ENCODE peak calls at places on chromosomes 12 and 14, in four cellular contexts. Q is psoas muscle, N is mesenchymal stem cell, L is SJCRH30. G is an unnamed sample.
A peak's percentile ranks its signal among the peaks of the same experiment; 100 is the strongest.

GRCh38 chr12:96719671-96720362 is 187.2 kb upstream of the NEDD1 start:
- DNase-seq in Q (no peak), N (peak; percentile 45), L (no peak), G (no peak)

GRCh38 chr14:99757331-99758070 is 35.7 kb upstream of the EML1 start:
- DNase-seq in Q (no peak), N (peak; percentile 96), L (no peak), G (no peak)

GRCh38 chr12:93979189-93979588 is 169.2 kb upstream of the PLXNC1 start:
- DNase-seq in Q (no peak), N (no peak), L (no peak), G (no peak)

GRCh38 chr12:99131761-99132199 is 486.7 kb downstream of the APAF1 start:
- DNase-seq in Q (peak; percentile 61), N (no peak), L (peak; percentile 13), G (no peak)

GRCh38 chr12:91989143-91989542 is 156.5 kb downstream of the BTG1 start:
- DNase-seq in Q (no peak), N (no peak), L (no peak), G (no peak)

GRCh38 chr14:79961197-79961596 is 250.1 kb downstream of the DIO2 start:
- DNase-seq in Q (no peak), N (no peak), L (no peak), G (no peak)

GRCh38 chr14:76926521-76927251 is 100.5 kb downstream of the LRRC74A start:
- DNase-seq in Q (peak; percentile 76), N (peak; percentile 74), L (peak; percentile 40), G (peak; percentile 40)

GRCh38 chr14:99412122-99413061 is 68.3 kb downstream of the SETD3 start:
- DNase-seq in Q (no peak), N (peak; percentile 31), L (no peak), G (no peak)

GRCh38 chr12:19507823-19508222 is 68.5 kb downstream of the AEBP2 start:
- DNase-seq in Q (no peak), N (peak; percentile 20), L (no peak), G (no peak)

GRCh38 chr12:24482882-24483604 is 465.9 kb downstream of the BCAT1 start:
- DNase-seq in Q (no peak), N (no peak), L (no peak), G (no peak)

GRCh38 chr14:105060751-105061427 is 4.3 kb downstream of the GPR132 start:
- DNase-seq in Q (peak; percentile 71), N (no peak), L (peak; percentile 82), G (no peak)

GRCh38 chr14:46136456-46136855 is 515.1 kb downstream of the RPL10L start:
- DNase-seq in Q (no peak), N (peak; percentile 9), L (no peak), G (no peak)

GRCh38 chr12:132094269-132094891 is 49.7 kb downstream of the DDX51 start:
- DNase-seq in Q (no peak), N (no peak), L (no peak), G (no peak)

GRCh38 chr12:26369588-26369987 is 174.2 kb downstream of the SSPN start:
- DNase-seq in Q (no peak), N (peak; percentile 88), L (peak; percentile 68), G (no peak)

GRCh38 chr12:49932746-49933145 is 17.8 kb upstream of the AQP2 start:
- DNase-seq in Q (no peak), N (no peak), L (no peak), G (no peak)

GRCh38 chr12:96121271-96121711 is 72.9 kb upstream of the ELK3 start:
- DNase-seq in Q (no peak), N (peak; percentile 43), L (peak; percentile 84), G (no peak)

GRCh38 chr12:86914716-86915115 is 658.5 kb upstream of the MGAT4C start:
- DNase-seq in Q (no peak), N (peak; percentile 62), L (no peak), G (no peak)

GRCh38 chr14:104383931-104384775 is 195.4 kb upstream of the C14orf180 start:
- DNase-seq in Q (peak; percentile 44), N (no peak), L (peak; percentile 50), G (peak; percentile 1)

GRCh38 chr12:108119126-108119973 is 9.7 kb upstream of the WSCD2 start:
- DNase-seq in Q (no peak), N (no peak), L (no peak), G (no peak)

GRCh38 chr12:101826766-101827368 is 3.9 kb downstream of the GNPTAB start:
- DNase-seq in Q (no peak), N (peak; percentile 15), L (no peak), G (no peak)

GRCh38 chr12:57904848-57905811 is 36.2 kb upstream of the ATP23 start:
- DNase-seq in Q (peak; percentile 90), N (peak; percentile 89), L (peak; percentile 100), G (peak; percentile 82)

DNA sequence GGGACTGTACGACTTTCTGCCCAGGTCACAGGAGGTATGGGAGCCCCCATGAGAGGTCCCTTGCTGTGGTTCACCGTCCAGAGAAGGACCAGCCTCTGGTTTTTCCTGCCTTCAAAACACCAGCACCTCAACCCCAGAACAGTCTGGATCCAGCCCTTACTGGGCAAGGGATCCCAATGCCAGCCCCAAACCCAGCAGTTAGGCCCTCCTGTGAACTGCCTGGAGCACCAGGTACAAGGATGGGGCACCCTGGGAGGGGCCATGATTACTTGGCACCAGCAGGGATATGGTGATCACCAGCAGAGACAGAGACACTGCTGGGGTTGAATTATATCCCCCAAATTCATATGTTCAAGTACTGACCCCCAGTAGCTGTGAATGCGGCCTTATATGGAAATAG is 20.0 kb downstream of the ANHX start:
- DNase-seq in Q (no peak), N (no peak), L (no peak), G (no peak)
- H3K9me3 ChIP-seq in Q (peaks cover 56% of the 10 kb centered on the region), N (peaks cover 92% of the 10 kb centered on the region), L (no peaks in the 10 kb centered on the region), G (peaks cover 18% of the 10 kb centered on the region)

DNA sequence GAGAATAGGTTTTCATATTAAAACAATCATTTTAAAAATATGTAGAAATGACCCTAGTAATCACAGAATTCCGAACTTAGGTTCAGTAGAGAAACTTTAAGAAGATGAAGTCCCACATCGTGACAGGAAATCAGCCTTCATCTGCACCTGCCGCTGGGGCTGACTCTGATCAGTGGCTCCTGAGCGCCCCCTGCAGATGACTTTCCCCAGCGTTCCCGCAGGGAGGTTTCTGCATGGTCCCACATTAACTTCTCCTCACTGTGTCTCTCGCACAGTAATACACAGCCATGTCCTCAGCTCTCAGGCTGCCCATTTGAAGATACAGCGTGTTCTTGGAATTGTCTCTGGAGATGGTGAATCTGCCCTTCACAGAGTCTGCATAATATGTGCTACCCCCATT is 1131.1 kb downstream of the TMEM121 start:
- DNase-seq in Q (no peak), N (no peak), L (no peak), G (peak; percentile 12)
- H3K9me3 ChIP-seq in Q (no peaks in the 10 kb centered on the region), N (no peaks in the 10 kb centered on the region), L (no peaks in the 10 kb centered on the region), G (no peaks in the 10 kb centered on the region)

DNA sequence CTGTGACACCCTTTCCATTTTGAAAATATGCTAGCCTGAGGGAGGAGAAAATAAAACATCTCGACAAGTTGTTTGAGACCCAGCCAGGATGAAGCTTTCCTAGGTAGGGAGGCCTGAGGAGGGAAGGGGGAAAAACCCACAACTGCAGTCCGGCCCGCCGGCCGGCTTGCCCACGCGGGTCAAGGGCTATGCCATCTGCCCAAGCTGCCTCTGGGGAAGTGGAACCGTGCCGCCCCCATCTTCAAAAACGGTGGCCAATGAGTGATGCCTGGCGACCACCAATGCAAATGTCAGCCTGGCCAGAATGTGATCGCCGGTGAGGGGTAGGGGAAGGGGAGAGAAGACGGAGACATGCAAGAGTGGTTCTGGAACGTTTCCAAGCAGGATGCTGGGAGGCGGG is 263.5 kb upstream of the ALG10B start:
- DNase-seq in Q (no peak), N (no peak), L (no peak), G (no peak)
- H3K9me3 ChIP-seq in Q (no peaks in the 10 kb centered on the region), N (peaks cover 19% of the 10 kb centered on the region), L (no peaks in the 10 kb centered on the region), G (no peaks in the 10 kb centered on the region)

DNA sequence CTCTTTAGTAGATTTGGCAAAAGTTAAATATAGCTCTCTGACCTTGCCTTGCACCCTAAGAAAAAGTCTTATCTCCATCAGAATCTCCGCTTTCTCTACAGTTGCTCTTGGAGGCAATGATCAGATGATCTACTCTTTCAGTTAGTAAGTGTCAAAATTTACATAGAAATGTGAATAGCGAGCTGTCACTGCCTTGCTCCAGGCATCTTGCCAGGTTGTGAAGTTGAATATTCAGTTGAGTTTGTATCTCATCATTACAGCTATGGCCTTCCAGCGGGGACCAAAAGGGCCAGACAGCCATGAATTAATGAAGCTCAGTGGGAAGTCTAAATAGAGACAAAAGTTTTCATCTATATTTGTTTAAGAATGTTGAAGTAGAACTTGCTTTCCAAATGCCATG is 387.7 kb downstream of the FLRT2 start:
- DNase-seq in Q (no peak), N (no peak), L (no peak), G (no peak)
- H3K9me3 ChIP-seq in Q (no peaks in the 10 kb centered on the region), N (no peaks in the 10 kb centered on the region), L (no peaks in the 10 kb centered on the region), G (no peaks in the 10 kb centered on the region)

GRCh38 chr14:83988274-83988673 is 1541.7 kb upstream of the FLRT2 start:
- DNase-seq in Q (no peak), N (peak; percentile 36), L (no peak), G (no peak)

GRCh38 chr14:83991666-83992065 is 1538.3 kb upstream of the FLRT2 start:
- DNase-seq in Q (no peak), N (no peak), L (no peak), G (no peak)

GRCh38 chr14:83992857-83993256 is 1537.1 kb upstream of the FLRT2 start:
- DNase-seq in Q (no peak), N (peak; percentile 72), L (no peak), G (no peak)

GRCh38 chr14:83993545-83993944 is 1536.4 kb upstream of the FLRT2 start:
- DNase-seq in Q (no peak), N (no peak), L (no peak), G (no peak)

DNA sequence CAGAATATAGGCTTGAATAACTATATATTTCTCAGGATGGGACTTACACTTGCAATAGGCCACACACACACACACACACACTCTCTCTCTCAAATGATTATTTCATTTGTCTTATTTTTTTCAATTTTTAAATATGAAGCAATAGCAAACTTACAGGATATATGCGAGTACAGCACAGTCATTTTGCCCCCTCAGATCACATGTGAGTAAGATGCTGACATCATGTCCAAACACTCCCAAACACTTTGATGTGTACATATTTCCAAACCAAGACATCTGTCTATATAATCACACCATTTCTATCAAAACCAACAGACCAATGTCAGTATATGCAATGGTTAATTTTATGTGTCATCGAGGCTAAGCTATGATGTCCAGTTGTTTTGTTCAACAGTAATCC is 1535.9 kb upstream of the FLRT2 start:
- DNase-seq in Q (no peak), N (peak; percentile 32), L (no peak), G (no peak)
- H3K9me3 ChIP-seq in Q (no peaks in the 10 kb centered on the region), N (no peaks in the 10 kb centered on the region), L (no peaks in the 10 kb centered on the region), G (no peaks in the 10 kb centered on the region)

GRCh38 chr12:47993491-47993890 is 10.8 kb downstream of the COL2A1 start:
- DNase-seq in Q (no peak), N (no peak), L (no peak), G (no peak)

GRCh38 chr12:47992776-47993175 is 11.5 kb downstream of the COL2A1 start:
- DNase-seq in Q (no peak), N (no peak), L (no peak), G (no peak)

GRCh38 chr12:47999816-48000215 is 4.5 kb downstream of the COL2A1 start:
- DNase-seq in Q (no peak), N (no peak), L (no peak), G (no peak)

GRCh38 chr12:47997321-47997720 is 7.0 kb downstream of the COL2A1 start:
- DNase-seq in Q (no peak), N (no peak), L (no peak), G (no peak)

DNA sequence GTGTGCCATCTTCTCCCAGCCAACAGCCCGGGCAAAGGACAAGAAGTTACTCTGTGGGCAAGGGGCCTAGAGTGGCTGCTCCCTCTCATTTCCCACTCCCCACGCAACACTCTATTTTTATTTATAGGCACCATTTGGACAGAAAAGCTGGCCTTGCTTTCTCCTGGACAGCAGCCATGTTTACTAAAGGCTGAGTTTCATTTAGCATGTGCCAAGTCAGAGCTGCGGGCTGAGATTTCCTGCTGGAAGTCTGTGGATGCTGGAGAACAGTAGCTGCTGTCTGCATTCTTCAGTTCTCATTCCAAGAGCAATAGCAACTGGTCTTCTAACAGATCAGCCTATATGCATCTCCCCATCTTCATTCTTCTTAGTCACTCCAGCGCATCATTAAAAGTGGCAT is 8.3 kb downstream of the COL2A1 start:
- DNase-seq in Q (no peak), N (no peak), L (no peak), G (no peak)
- H3K9me3 ChIP-seq in Q (no peaks in the 10 kb centered on the region), N (no peaks in the 10 kb centered on the region), L (no peaks in the 10 kb centered on the region), G (no peaks in the 10 kb centered on the region)